ENCODE peak calls at places on chromosomes 11 and 22, in seven cellular contexts. One of them, this sample, is unnamed.

GRCh38 chr11:46895821-46896220 is 22.5 kb downstream of the LRP4 start:
- DNase-seq in glutamatergic neuron: no peak
- DNase-seq in IMR-90: no peak
- DNase-seq in astrocyte: peak
- DNase-seq in vagina: no peak
- DNase-seq in BE2C: no peak
- DNase-seq in progenitor cell of endocrine pancreas: no peak
- DNase-seq in this sample: no peak

GRCh38 chr11:126628790-126629621 is 273.5 kb downstream of the ST3GAL4 start:
- DNase-seq in glutamatergic neuron: peak
- DNase-seq in IMR-90: peak
- DNase-seq in astrocyte: no peak
- DNase-seq in vagina: no peak
- DNase-seq in BE2C: peak
- DNase-seq in progenitor cell of endocrine pancreas: no peak
- DNase-seq in this sample: peak

GRCh38 chr11:2580061-2580421 is 119.8 kb downstream of the KCNQ1OT1 start:
- DNase-seq in glutamatergic neuron: peak
- DNase-seq in IMR-90: no peak
- DNase-seq in astrocyte: no peak
- DNase-seq in vagina: no peak
- DNase-seq in BE2C: peak
- DNase-seq in progenitor cell of endocrine pancreas: no peak
- DNase-seq in this sample: no peak

GRCh38 chr22:44439356-44440223 is 58.4 kb downstream of the RTL6 start:
- DNase-seq in glutamatergic neuron: no peak
- DNase-seq in IMR-90: no peak
- DNase-seq in astrocyte: no peak
- DNase-seq in vagina: no peak
- DNase-seq in BE2C: no peak
- DNase-seq in progenitor cell of endocrine pancreas: no peak
- DNase-seq in this sample: no peak

GRCh38 chr22:27132400-27132799 is 475.0 kb downstream of the MIAT start:
- DNase-seq in glutamatergic neuron: no peak
- DNase-seq in IMR-90: no peak
- DNase-seq in astrocyte: no peak
- DNase-seq in vagina: no peak
- DNase-seq in BE2C: no peak
- DNase-seq in progenitor cell of endocrine pancreas: no peak
- DNase-seq in this sample: no peak

GRCh38 chr11:120245434-120245833 is 5.5 kb downstream of the POU2F3 start:
- DNase-seq in glutamatergic neuron: no peak
- DNase-seq in IMR-90: no peak
- DNase-seq in astrocyte: no peak
- DNase-seq in vagina: no peak
- DNase-seq in BE2C: no peak
- DNase-seq in progenitor cell of endocrine pancreas: no peak
- DNase-seq in this sample: no peak

GRCh38 chr22:26416670-26417270 is 12.3 kb upstream of the ASPHD2 start:
- DNase-seq in glutamatergic neuron: no peak
- DNase-seq in IMR-90: peak
- DNase-seq in astrocyte: peak
- DNase-seq in vagina: no peak
- DNase-seq in BE2C: no peak
- DNase-seq in progenitor cell of endocrine pancreas: no peak
- DNase-seq in this sample: peak

GRCh38 chr11:125332821-125333220 is 163.2 kb downstream of the FEZ1 start:
- DNase-seq in glutamatergic neuron: no peak
- DNase-seq in IMR-90: no peak
- DNase-seq in astrocyte: no peak
- DNase-seq in vagina: no peak
- DNase-seq in BE2C: no peak
- DNase-seq in progenitor cell of endocrine pancreas: no peak
- DNase-seq in this sample: no peak

GRCh38 chr11:66420671-66421476 is at the start of gene NPAS4:
- DNase-seq in glutamatergic neuron: peak
- DNase-seq in IMR-90: no peak
- DNase-seq in astrocyte: no peak
- DNase-seq in vagina: no peak
- DNase-seq in BE2C: peak
- DNase-seq in progenitor cell of endocrine pancreas: no peak
- DNase-seq in this sample: no peak

GRCh38 chr11:101844608-101845007 is 70.2 kb upstream of the CEP126 start:
- DNase-seq in glutamatergic neuron: no peak
- DNase-seq in IMR-90: no peak
- DNase-seq in astrocyte: no peak
- DNase-seq in vagina: no peak
- DNase-seq in BE2C: no peak
- DNase-seq in progenitor cell of endocrine pancreas: no peak
- DNase-seq in this sample: no peak

GRCh38 chr22:37623075-37624016 is 14.7 kb downstream of the GGA1 start:
- DNase-seq in glutamatergic neuron: peak
- DNase-seq in IMR-90: peak
- DNase-seq in astrocyte: no peak
- DNase-seq in vagina: no peak
- DNase-seq in BE2C: peak
- DNase-seq in progenitor cell of endocrine pancreas: peak
- DNase-seq in this sample: peak

GRCh38 chr22:37777122-37777687 is 30.5 kb upstream of the GCAT start:
- DNase-seq in glutamatergic neuron: no peak
- DNase-seq in IMR-90: peak
- DNase-seq in astrocyte: peak
- DNase-seq in vagina: no peak
- DNase-seq in BE2C: peak
- DNase-seq in progenitor cell of endocrine pancreas: no peak
- DNase-seq in this sample: peak

GRCh38 chr11:100753562-100753961 is 66.5 kb downstream of the ARHGAP42 start:
- DNase-seq in glutamatergic neuron: no peak
- DNase-seq in IMR-90: no peak
- DNase-seq in astrocyte: no peak
- DNase-seq in vagina: no peak
- DNase-seq in BE2C: peak
- DNase-seq in progenitor cell of endocrine pancreas: no peak
- DNase-seq in this sample: no peak

GRCh38 chr22:19756288-19757128 is 4.1 kb upstream of the TBX1 start:
- DNase-seq in glutamatergic neuron: no peak
- DNase-seq in IMR-90: no peak
- DNase-seq in astrocyte: no peak
- DNase-seq in vagina: no peak
- DNase-seq in BE2C: peak
- DNase-seq in progenitor cell of endocrine pancreas: peak
- DNase-seq in this sample: no peak

GRCh38 chr11:45857834-45858492 is 10.7 kb downstream of the CRY2 start:
- DNase-seq in glutamatergic neuron: no peak
- DNase-seq in IMR-90: peak
- DNase-seq in astrocyte: peak
- DNase-seq in vagina: no peak
- DNase-seq in BE2C: no peak
- DNase-seq in progenitor cell of endocrine pancreas: no peak
- DNase-seq in this sample: peak

GRCh38 chr11:114440121-114440860 is 1.0 kb downstream of the REXO2 start:
- DNase-seq in glutamatergic neuron: no peak
- DNase-seq in IMR-90: peak
- DNase-seq in astrocyte: peak
- DNase-seq in vagina: no peak
- DNase-seq in BE2C: no peak
- DNase-seq in progenitor cell of endocrine pancreas: no peak
- DNase-seq in this sample: peak

GRCh38 chr11:75766449-75767227 is 1.9 kb upstream of the DGAT2 start:
- DNase-seq in glutamatergic neuron: no peak
- DNase-seq in IMR-90: no peak
- DNase-seq in astrocyte: no peak
- DNase-seq in vagina: no peak
- DNase-seq in BE2C: no peak
- DNase-seq in progenitor cell of endocrine pancreas: no peak
- DNase-seq in this sample: no peak

GRCh38 chr22:22040908-22041307 is 58.3 kb upstream of the TOP3B start:
- DNase-seq in glutamatergic neuron: no peak
- DNase-seq in IMR-90: no peak
- DNase-seq in astrocyte: no peak
- DNase-seq in vagina: no peak
- DNase-seq in BE2C: no peak
- DNase-seq in progenitor cell of endocrine pancreas: no peak
- DNase-seq in this sample: no peak

GRCh38 chr11:88555829-88556202 is 218.3 kb upstream of the CTSC start:
- DNase-seq in glutamatergic neuron: no peak
- DNase-seq in IMR-90: peak
- DNase-seq in astrocyte: peak
- DNase-seq in vagina: no peak
- DNase-seq in BE2C: no peak
- DNase-seq in progenitor cell of endocrine pancreas: no peak
- DNase-seq in this sample: peak

GRCh38 chr22:46076651-46077339 is 73.5 kb upstream of the PPARA start:
- DNase-seq in glutamatergic neuron: no peak
- DNase-seq in IMR-90: peak
- DNase-seq in astrocyte: peak
- DNase-seq in vagina: no peak
- DNase-seq in BE2C: peak
- DNase-seq in progenitor cell of endocrine pancreas: no peak
- DNase-seq in this sample: peak

GRCh38 chr11:10838083-10838482 is 19.8 kb downstream of the ZBED5 start:
- DNase-seq in glutamatergic neuron: no peak
- DNase-seq in IMR-90: no peak
- DNase-seq in astrocyte: no peak
- DNase-seq in vagina: no peak
- DNase-seq in BE2C: no peak
- DNase-seq in progenitor cell of endocrine pancreas: no peak
- DNase-seq in this sample: no peak

GRCh38 chr11:47152953-47153950 is 23.4 kb downstream of the ARFGAP2 start:
- DNase-seq in glutamatergic neuron: peak
- DNase-seq in IMR-90: peak
- DNase-seq in astrocyte: peak
- DNase-seq in vagina: no peak
- DNase-seq in BE2C: peak
- DNase-seq in progenitor cell of endocrine pancreas: peak
- DNase-seq in this sample: peak

GRCh38 chr11:68891356-68891948 is 12.2 kb downstream of the MRPL21 start:
- DNase-seq in glutamatergic neuron: no peak
- DNase-seq in IMR-90: no peak
- DNase-seq in astrocyte: no peak
- DNase-seq in vagina: no peak
- DNase-seq in BE2C: peak
- DNase-seq in progenitor cell of endocrine pancreas: no peak
- DNase-seq in this sample: no peak

GRCh38 chr11:68892576-68892975 is 11.1 kb downstream of the MRPL21 start:
- DNase-seq in glutamatergic neuron: no peak
- DNase-seq in IMR-90: no peak
- DNase-seq in astrocyte: no peak
- DNase-seq in vagina: no peak
- DNase-seq in BE2C: no peak
- DNase-seq in progenitor cell of endocrine pancreas: no peak
- DNase-seq in this sample: no peak

GRCh38 chr11:68893282-68893681 is 10.3 kb downstream of the MRPL21 start:
- DNase-seq in glutamatergic neuron: no peak
- DNase-seq in IMR-90: no peak
- DNase-seq in astrocyte: no peak
- DNase-seq in vagina: no peak
- DNase-seq in BE2C: no peak
- DNase-seq in progenitor cell of endocrine pancreas: no peak
- DNase-seq in this sample: no peak

GRCh38 chr11:68890490-68891231 is 13.0 kb downstream of the MRPL21 start:
- DNase-seq in glutamatergic neuron: no peak
- DNase-seq in IMR-90: peak
- DNase-seq in astrocyte: peak
- DNase-seq in vagina: no peak
- DNase-seq in BE2C: peak
- DNase-seq in progenitor cell of endocrine pancreas: no peak
- DNase-seq in this sample: peak

DNA sequence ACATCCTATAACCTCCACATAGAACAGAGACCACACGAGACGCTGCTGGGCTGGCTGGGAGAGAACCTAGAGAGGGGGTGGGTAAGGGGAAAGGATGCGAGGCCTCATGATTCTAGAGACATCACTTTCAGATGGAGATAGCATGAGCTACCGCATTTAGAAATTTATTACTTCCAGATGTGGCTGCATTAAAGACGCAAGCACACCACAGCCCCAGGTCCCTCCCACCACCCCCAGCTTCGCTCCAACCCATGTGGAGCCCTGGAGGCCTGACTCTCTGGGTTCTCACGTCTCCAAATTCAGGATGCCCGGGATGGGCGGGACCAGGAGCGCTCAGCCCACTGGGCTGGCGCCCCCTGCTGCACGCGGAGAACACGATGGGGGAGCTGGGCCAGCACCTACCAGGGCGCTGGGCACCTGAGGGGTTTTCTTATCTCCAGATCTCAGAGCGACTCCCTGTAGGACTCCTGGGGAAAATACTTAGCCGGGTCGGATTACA is 13.6 kb downstream of the MRPL21 start:
- DNase-seq in glutamatergic neuron: peak
- DNase-seq in IMR-90: peak
- DNase-seq in astrocyte: peak
- DNase-seq in vagina: no peak
- DNase-seq in BE2C: peak
- DNase-seq in progenitor cell of endocrine pancreas: no peak
- DNase-seq in this sample: peak
- TF ChIP-seq CTCF in glutamatergic neuron: peak
- TF ChIP-seq CTCF in IMR-90: peak
- TF ChIP-seq CTCF in astrocyte: peak
- TF ChIP-seq CTCF in vagina: peak
- TF ChIP-seq CTCF in BE2C: peak
- TF ChIP-seq CTCF in progenitor cell of endocrine pancreas: peak
- TF ChIP-seq CTCF in this sample: peak

DNA sequence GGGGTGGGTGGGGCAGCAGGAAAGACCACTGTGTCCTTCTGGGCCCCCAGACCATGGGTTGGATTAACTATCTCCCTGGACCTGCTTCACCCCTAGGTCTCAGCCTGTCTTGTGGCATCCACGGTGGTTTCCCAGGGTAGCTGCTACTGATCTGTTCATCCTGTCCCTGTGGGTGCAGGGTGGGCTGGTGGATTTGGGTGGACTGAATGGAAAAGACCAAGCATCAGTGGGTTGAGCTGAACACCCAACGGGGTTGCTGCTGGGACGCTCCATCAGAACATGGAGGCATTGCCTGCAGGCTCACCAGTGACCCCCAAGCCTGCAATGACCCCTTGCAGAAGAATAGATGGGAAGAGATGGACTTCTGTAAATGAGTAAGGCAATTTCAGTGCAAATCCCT is 812.1 kb downstream of the TBC1D22A start:
- DNase-seq in glutamatergic neuron: no peak
- DNase-seq in IMR-90: no peak
- DNase-seq in astrocyte: no peak
- DNase-seq in vagina: no peak
- DNase-seq in BE2C: no peak
- DNase-seq in progenitor cell of endocrine pancreas: no peak
- DNase-seq in this sample: no peak
- TF ChIP-seq CTCF in glutamatergic neuron: no peak
- TF ChIP-seq CTCF in IMR-90: no peak
- TF ChIP-seq CTCF in astrocyte: no peak
- TF ChIP-seq CTCF in vagina: no peak
- TF ChIP-seq CTCF in BE2C: no peak
- TF ChIP-seq CTCF in progenitor cell of endocrine pancreas: no peak
- TF ChIP-seq CTCF in this sample: no peak

GRCh38 chr11:70440206-70440605 is 41.9 kb downstream of the CTTN start:
- DNase-seq in glutamatergic neuron: no peak
- DNase-seq in IMR-90: no peak
- DNase-seq in astrocyte: no peak
- DNase-seq in vagina: no peak
- DNase-seq in BE2C: no peak
- DNase-seq in progenitor cell of endocrine pancreas: no peak
- DNase-seq in this sample: no peak
- TF ChIP-seq CTCF in glutamatergic neuron: no peak
- TF ChIP-seq CTCF in IMR-90: no peak
- TF ChIP-seq CTCF in astrocyte: no peak
- TF ChIP-seq CTCF in vagina: no peak
- TF ChIP-seq CTCF in BE2C: peak
- TF ChIP-seq CTCF in progenitor cell of endocrine pancreas: no peak
- TF ChIP-seq CTCF in this sample: no peak

GRCh38 chr22:25237503-25237902 is 18.1 kb downstream of the CRYBB2 start:
- DNase-seq in glutamatergic neuron: no peak
- DNase-seq in IMR-90: no peak
- DNase-seq in astrocyte: no peak
- DNase-seq in vagina: no peak
- DNase-seq in BE2C: no peak
- DNase-seq in progenitor cell of endocrine pancreas: no peak
- DNase-seq in this sample: no peak
- TF ChIP-seq CTCF in glutamatergic neuron: no peak
- TF ChIP-seq CTCF in IMR-90: no peak
- TF ChIP-seq CTCF in astrocyte: no peak
- TF ChIP-seq CTCF in vagina: no peak
- TF ChIP-seq CTCF in BE2C: no peak
- TF ChIP-seq CTCF in progenitor cell of endocrine pancreas: no peak
- TF ChIP-seq CTCF in this sample: no peak